ENCODE peak calls at places on chromosomes 4 and X, in eight cellular contexts. X, W, F, A, B, L, Q and H are unnamed samples.

GRCh38 chr4:74252933-74253332 is 55.3 kb upstream of the EPGN start:
- DNase-seq in X (no peak), W (no peak), F (no peak), A (no peak), B (no peak), L (no peak), Q (no peak), H (no peak)

GRCh38 chr4:75821966-75822365 is 80.3 kb downstream of the PPEF2 start:
- DNase-seq in X (no peak), W (no peak), F (no peak), A (peak; percentile 11), B (no peak), L (no peak), Q (no peak), H (peak; percentile 68)

GRCh38 chrX:67543818-67544217 is at the start of gene AR:
- DNase-seq in X (no peak), W (no peak), F (peak; percentile 18), A (peak; percentile 59), B (no peak), L (no peak), Q (peak; percentile 75), H (peak; percentile 81)

GRCh38 chrX:26262121-26262523 is 46.2 kb downstream of the MAGEB5 start:
- DNase-seq in X (no peak), W (no peak), F (no peak), A (peak; percentile 86), B (no peak), L (peak; percentile 4), Q (no peak), H (no peak)

GRCh38 chr4:6824772-6825402 is 42.4 kb downstream of the KIAA0232 start:
- DNase-seq in X (no peak), W (no peak), F (no peak), A (no peak), B (no peak), L (no peak), Q (no peak), H (no peak)

GRCh38 chr4:6062133-6062532 is 43.9 kb upstream of the C4orf50 start:
- DNase-seq in X (no peak), W (no peak), F (no peak), A (no peak), B (no peak), L (no peak), Q (no peak), H (no peak)

GRCh38 chr4:39745920-39746319 is 48.0 kb downstream of the UBE2K start:
- DNase-seq in X (no peak), W (no peak), F (no peak), A (no peak), B (no peak), L (no peak), Q (no peak), H (no peak)

GRCh38 chr4:99677161-99677560 is 19.5 kb upstream of the C4orf54 start:
- DNase-seq in X (no peak), W (no peak), F (no peak), A (peak; percentile 22), B (no peak), L (no peak), Q (no peak), H (no peak)

GRCh38 chr4:93187441-93187840 is 641.1 kb upstream of the ATOH1 start:
- DNase-seq in X (no peak), W (no peak), F (no peak), A (no peak), B (no peak), L (no peak), Q (no peak), H (no peak)

GRCh38 chr4:170423137-170423536 is 333.4 kb upstream of the AADAT start:
- DNase-seq in X (no peak), W (no peak), F (no peak), A (peak; percentile 8), B (no peak), L (peak; percentile 19), Q (no peak), H (peak; percentile 44)

GRCh38 chr4:143380651-143381050 is 44.0 kb downstream of the GAB1 start:
- DNase-seq in X (peak; percentile 16), W (no peak), F (no peak), A (no peak), B (no peak), L (no peak), Q (no peak), H (no peak)

GRCh38 chr4:172220679-172221078 is 407.5 kb downstream of the GALNTL6 start:
- DNase-seq in X (no peak), W (no peak), F (no peak), A (no peak), B (no peak), L (no peak), Q (no peak), H (no peak)

GRCh38 chr4:129614581-129614980 is 518.6 kb downstream of the C4orf33 start:
- DNase-seq in X (no peak), W (no peak), F (no peak), A (no peak), B (no peak), L (no peak), Q (no peak), H (no peak)

GRCh38 chr4:98642991-98643426 is 15.4 kb downstream of the TSPAN5 start:
- DNase-seq in X (peak; percentile 66), W (no peak), F (no peak), A (peak; percentile 81), B (no peak), L (no peak), Q (no peak), H (peak; percentile 63)

GRCh38 chr4:91924625-91925024 is 379.1 kb upstream of the GRID2 start:
- DNase-seq in X (no peak), W (no peak), F (no peak), A (no peak), B (no peak), L (no peak), Q (no peak), H (no peak)

GRCh38 chr4:80235451-80235850 is 31.0 kb upstream of the FGF5 start:
- DNase-seq in X (no peak), W (no peak), F (no peak), A (peak; percentile 30), B (no peak), L (no peak), Q (no peak), H (peak; percentile 70)

GRCh38 chr4:153916273-153916755 is 127.4 kb upstream of the SFRP2 start:
- DNase-seq in X (no peak), W (no peak), F (no peak), A (no peak), B (no peak), L (no peak), Q (no peak), H (no peak)

GRCh38 chr4:47650584-47651130 is 165.6 kb downstream of the ATP10D start:
- DNase-seq in X (no peak), W (no peak), F (no peak), A (no peak), B (no peak), L (no peak), Q (no peak), H (peak; percentile 27)

GRCh38 chr4:153257151-153257620 is 52.9 kb downstream of the TRIM2 start:
- DNase-seq in X (no peak), W (peak; percentile 61), F (peak; percentile 82), A (peak; percentile 73), B (no peak), L (peak; percentile 66), Q (peak; percentile 24), H (peak; percentile 72)

GRCh38 chr4:129164243-129164642 is 68.3 kb downstream of the C4orf33 start:
- DNase-seq in X (no peak), W (no peak), F (no peak), A (no peak), B (no peak), L (no peak), Q (no peak), H (no peak)

GRCh38 chr4:94588900-94589693 is 137.4 kb downstream of the PDLIM5 start:
- DNase-seq in X (no peak), W (no peak), F (no peak), A (no peak), B (no peak), L (peak; percentile 3), Q (no peak), H (peak; percentile 67)

GRCh38 chr4:154464654-154465053 is 26.9 kb downstream of the DCHS2 start:
- DNase-seq in X (no peak), W (no peak), F (no peak), A (no peak), B (no peak), L (no peak), Q (no peak), H (no peak)

GRCh38 chrX:84216406-84216805 is 28.4 kb upstream of the RPS6KA6 start:
- DNase-seq in X (no peak), W (no peak), F (no peak), A (no peak), B (no peak), L (no peak), Q (no peak), H (no peak)

GRCh38 chrX:13835825-13836224 is 18.9 kb upstream of the GPM6B start:
- DNase-seq in X (no peak), W (no peak), F (no peak), A (no peak), B (no peak), L (no peak), Q (no peak), H (no peak)

GRCh38 chrX:155148724-155149537 is 67.3 kb upstream of the VBP1 start:
- DNase-seq in X (peak; percentile 15), W (no peak), F (no peak), A (peak; percentile 29), B (no peak), L (no peak), Q (no peak), H (peak; percentile 33)

GRCh38 chr4:121156822-121157769 is 7.0 kb downstream of the TNIP3 start:
- DNase-seq in X (no peak), W (no peak), F (no peak), A (peak; percentile 43), B (peak; percentile 21), L (peak; percentile 10), Q (peak; percentile 32), H (peak; percentile 47)

GRCh38 chrX:11770320-11770719 is 12.3 kb downstream of the MSL3 start:
- DNase-seq in X (peak; percentile 23), W (no peak), F (no peak), A (peak; percentile 73), B (no peak), L (peak; percentile 48), Q (no peak), H (peak; percentile 63)

GRCh38 chrX:54826598-54826997 is 19.1 kb downstream of the MAGED2 start:
- DNase-seq in X (no peak), W (no peak), F (no peak), A (no peak), B (no peak), L (no peak), Q (no peak), H (peak; percentile 20)